ENCODE peak calls at places on chromosomes 16 and 17, in nine cellular contexts. P is AG09309, Z is kidney, W is tibial artery, M is AG09319, Y is GM13976, X is A549, H is fibroblast of the aortic adventitia, G is A673. J is an unnamed sample.

GRCh38 chr16:74999208-74999682 is 421 bp downstream of the ZNRF1 start:
- DNase-seq in P (no peak), Z (peak; percentile 76), W (peak; percentile 71), M (no peak), Y (peak; percentile 66), X (no peak), H (peak; percentile 6), G (peak; percentile 45), J (no peak)

GRCh38 chr17:65277576-65277975 is 140.4 kb downstream of the RGS9 start:
- DNase-seq in P (no peak), Z (no peak), W (no peak), M (no peak), Y (no peak), X (no peak), H (peak; percentile 57), G (no peak), J (no peak)

GRCh38 chr17:69557339-69557738 is 142.8 kb downstream of the MAP2K6 start:
- DNase-seq in P (no peak), Z (no peak), W (no peak), M (no peak), Y (no peak), X (no peak), H (no peak), G (no peak), J (no peak)

GRCh38 chr17:61462734-61463067 is 10.5 kb downstream of the TBX4 start:
- DNase-seq in P (no peak), Z (no peak), W (no peak), M (no peak), Y (no peak), X (no peak), H (no peak), G (no peak), J (no peak)

GRCh38 chr17:71963341-71963740 is 157.5 kb upstream of the SOX9 start:
- DNase-seq in P (no peak), Z (no peak), W (no peak), M (no peak), Y (no peak), X (no peak), H (no peak), G (no peak), J (no peak)

GRCh38 chr16:11748023-11748403 is 5.4 kb upstream of the TXNDC11 start:
- DNase-seq in P (no peak), Z (no peak), W (no peak), M (no peak), Y (no peak), X (no peak), H (no peak), G (no peak), J (no peak)

GRCh38 chr17:8002646-8003593 is 505 bp downstream of the GUCY2D start:
- DNase-seq in P (no peak), Z (peak; percentile 75), W (no peak), M (no peak), Y (no peak), X (no peak), H (no peak), G (no peak), J (no peak)

GRCh38 chr17:81672504-81672903 is 6.0 kb downstream of the CCDC137 start:
- DNase-seq in P (no peak), Z (no peak), W (no peak), M (no peak), Y (no peak), X (no peak), H (no peak), G (no peak), J (no peak)

GRCh38 chr17:14469971-14470370 is 169.1 kb downstream of the HS3ST3B1 start:
- DNase-seq in P (no peak), Z (no peak), W (no peak), M (no peak), Y (no peak), X (no peak), H (no peak), G (no peak), J (no peak)

GRCh38 chr16:88941933-88942909 is 34.8 kb downstream of the CBFA2T3 start:
- DNase-seq in P (no peak), Z (no peak), W (no peak), M (no peak), Y (peak; percentile 92), X (peak; percentile 29), H (no peak), G (peak; percentile 71), J (no peak)

GRCh38 chr17:2964028-2964356 is 99.4 kb downstream of the OR1D5 start:
- DNase-seq in P (no peak), Z (no peak), W (peak; percentile 50), M (no peak), Y (no peak), X (no peak), H (no peak), G (no peak), J (no peak)

GRCh38 chr17:2963332-2964027 is 99.9 kb downstream of the OR1D5 start:
- DNase-seq in P (no peak), Z (no peak), W (peak; percentile 39), M (no peak), Y (no peak), X (no peak), H (no peak), G (no peak), J (no peak)

GRCh38 chr17:2965621-2966275 is 97.7 kb downstream of the OR1D5 start:
- DNase-seq in P (no peak), Z (no peak), W (peak; percentile 48), M (no peak), Y (no peak), X (peak; percentile 89), H (peak; percentile 30), G (no peak), J (no peak)

GRCh38 chr17:2964831-2965230 is 98.6 kb downstream of the OR1D5 start:
- DNase-seq in P (no peak), Z (no peak), W (peak; percentile 43), M (no peak), Y (no peak), X (no peak), H (no peak), G (no peak), J (no peak)

GRCh38 chr17:2964370-2964769 is 99.0 kb downstream of the OR1D5 start:
- DNase-seq in P (no peak), Z (no peak), W (peak; percentile 29), M (no peak), Y (no peak), X (no peak), H (no peak), G (no peak), J (no peak)
- TF ChIP-seq CTCF in P (no peak), Z (no peak), W (no peak), M (no peak), Y (no peak), X (no peak), H (no peak), G (no peak), J (no peak)

GRCh38 chr16:4884209-4884608 is 36.9 kb downstream of the UBN1 start:
- DNase-seq in P (no peak), Z (no peak), W (no peak), M (no peak), Y (no peak), X (no peak), H (no peak), G (no peak), J (no peak)
- TF ChIP-seq CTCF in P (no peak), Z (no peak), W (no peak), M (no peak), Y (no peak), X (no peak), H (no peak), G (no peak), J (no peak)

GRCh38 chr17:37714897-37715296 is 30.0 kb downstream of the HNF1B start:
- DNase-seq in P (no peak), Z (no peak), W (no peak), M (no peak), Y (no peak), X (peak; percentile 85), H (no peak), G (no peak), J (no peak)
- TF ChIP-seq CTCF in P (no peak), Z (no peak), W (no peak), M (no peak), Y (no peak), X (peak; percentile 47), H (no peak), G (no peak), J (no peak)

DNA sequence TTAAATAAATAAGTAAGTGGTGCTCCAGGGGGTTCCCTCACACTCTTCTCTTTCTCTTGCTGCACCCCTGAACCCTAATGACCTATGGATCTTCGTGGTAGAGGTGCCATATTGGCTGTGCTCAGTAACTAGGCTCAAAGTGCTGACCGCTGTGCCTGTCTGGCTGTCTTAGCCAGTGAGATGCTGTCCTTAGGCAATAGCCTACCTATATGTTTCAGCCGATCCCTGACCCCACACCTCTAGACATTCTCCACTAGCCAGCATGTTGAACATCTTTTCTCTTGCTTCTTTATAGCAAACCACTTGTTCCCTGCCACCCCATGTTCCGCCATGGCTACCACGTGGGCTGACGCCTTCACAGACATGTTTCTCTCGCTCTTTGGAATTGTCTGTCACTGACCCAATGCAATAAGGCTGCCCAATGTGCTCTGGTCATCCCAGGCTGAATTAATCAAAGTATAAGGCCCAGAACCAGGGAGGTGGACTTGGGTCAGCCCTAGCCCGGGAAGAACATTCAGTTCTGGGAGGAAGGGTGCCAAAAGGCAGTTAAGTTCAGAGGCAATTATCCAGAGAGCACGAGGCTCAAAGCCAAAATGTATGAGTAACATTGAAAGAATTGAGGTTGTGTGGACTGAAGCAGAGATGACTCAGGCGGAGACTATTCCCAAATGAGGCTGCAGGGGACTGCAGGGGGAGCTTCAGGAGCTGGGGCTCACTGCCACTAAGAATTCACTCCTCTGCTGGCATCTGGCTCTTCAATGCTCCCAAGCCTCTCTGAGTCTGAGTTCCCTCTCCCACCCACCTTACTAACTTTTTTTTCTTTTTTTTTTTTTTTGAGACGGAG is 28.7 kb upstream of the TNRC6A start:
- DNase-seq in P (peak; percentile 98), Z (peak; percentile 88), W (peak; percentile 94), M (peak; percentile 94), Y (no peak), X (peak; percentile 94), H (peak; percentile 99), G (peak; percentile 92), J (peak; percentile 86)
- TF ChIP-seq CTCF in P (peak; percentile 54), Z (peak; percentile 15), W (peak; percentile 39), M (peak; percentile 51), Y (no peak), X (peak; percentile 32), H (peak; percentile 55), G (peak; percentile 22), J (peak; percentile 43)